ENCODE peak calls at places on chromosomes 16 and 17, in four cellular contexts. G is AG10803, E is WTC11, Z is GM23338. K is an unnamed sample.

GRCh38 chr17:27601069-27601974 is 29.7 kb upstream of the LGALS9 start:
- DNase-seq in G (peak), E (peak), Z (peak), K (peak)

GRCh38 chr17:47872651-47873161 is 21.7 kb upstream of the SP6 start:
- DNase-seq in G (no peak), E (peak), Z (peak), K (no peak)

GRCh38 chr17:13513039-13513405 is 88.7 kb downstream of the HS3ST3A1 start:
- DNase-seq in G (peak), E (no peak), Z (peak), K (no peak)

GRCh38 chr17:11122908-11123307 is 118.1 kb upstream of the SHISA6 start:
- DNase-seq in G (no peak), E (no peak), Z (no peak), K (no peak)

GRCh38 chr17:61235001-61235820 is 164.4 kb upstream of the TBX2 start:
- DNase-seq in G (no peak), E (no peak), Z (no peak), K (no peak)

GRCh38 chr17:18250259-18250658 is 8.3 kb downstream of the FLII start:
- DNase-seq in G (no peak), E (no peak), Z (peak), K (no peak)

GRCh38 chr16:75351183-75351582 is 82.1 kb downstream of the CFDP1 start:
- DNase-seq in G (peak), E (no peak), Z (no peak), K (no peak)

GRCh38 chr16:84052071-84052622 is 9.6 kb upstream of the SLC38A8 start:
- DNase-seq in G (no peak), E (no peak), Z (no peak), K (no peak)

GRCh38 chr16:50478021-50478772 is 70.0 kb upstream of the NKD1 start:
- DNase-seq in G (no peak), E (no peak), Z (no peak), K (no peak)

GRCh38 chr16:72934661-72935403 is 113.1 kb downstream of the ZFHX3 start:
- DNase-seq in G (peak), E (no peak), Z (no peak), K (no peak)

GRCh38 chr17:9028171-9028570 is 6.9 kb downstream of the NTN1 start:
- DNase-seq in G (no peak), E (no peak), Z (no peak), K (no peak)

GRCh38 chr16:50025544-50025931 is 513 bp downstream of the CNEP1R1 start:
- DNase-seq in G (peak), E (no peak), Z (no peak), K (no peak)

GRCh38 chr16:69127966-69128510 is 4.3 kb downstream of the CHTF8 start:
- DNase-seq in G (no peak), E (no peak), Z (no peak), K (no peak)

GRCh38 chr17:784143-784542 is 2.0 kb downstream of the MRM3 start:
- DNase-seq in G (no peak), E (no peak), Z (no peak), K (no peak)

GRCh38 chr16:80375973-80376372 is 164.8 kb upstream of the DYNLRB2 start:
- DNase-seq in G (peak), E (no peak), Z (no peak), K (no peak)

GRCh38 chr16:78479723-78480122 is 380.3 kb downstream of the WWOX start:
- DNase-seq in G (no peak), E (no peak), Z (no peak), K (no peak)

GRCh38 chr16:1193143-1193824 is 31.8 kb downstream of the TPSG1 start:
- DNase-seq in G (no peak), E (no peak), Z (no peak), K (no peak)

GRCh38 chr16:69123894-69124293 is 8.5 kb downstream of the CHTF8 start:
- DNase-seq in G (peak), E (peak), Z (peak), K (peak)

GRCh38 chr17:58330997-58331814 is 2.6 kb upstream of the TSPOAP1 start:
- DNase-seq in G (no peak), E (peak), Z (peak), K (no peak)

GRCh38 chr17:4586043-4586442 is 1.7 kb downstream of the SMTNL2 start:
- DNase-seq in G (no peak), E (no peak), Z (no peak), K (no peak)

GRCh38 chr16:89482087-89482823 is 8.1 kb downstream of the ANKRD11 start:
- DNase-seq in G (no peak), E (no peak), Z (no peak), K (no peak)

DNA sequence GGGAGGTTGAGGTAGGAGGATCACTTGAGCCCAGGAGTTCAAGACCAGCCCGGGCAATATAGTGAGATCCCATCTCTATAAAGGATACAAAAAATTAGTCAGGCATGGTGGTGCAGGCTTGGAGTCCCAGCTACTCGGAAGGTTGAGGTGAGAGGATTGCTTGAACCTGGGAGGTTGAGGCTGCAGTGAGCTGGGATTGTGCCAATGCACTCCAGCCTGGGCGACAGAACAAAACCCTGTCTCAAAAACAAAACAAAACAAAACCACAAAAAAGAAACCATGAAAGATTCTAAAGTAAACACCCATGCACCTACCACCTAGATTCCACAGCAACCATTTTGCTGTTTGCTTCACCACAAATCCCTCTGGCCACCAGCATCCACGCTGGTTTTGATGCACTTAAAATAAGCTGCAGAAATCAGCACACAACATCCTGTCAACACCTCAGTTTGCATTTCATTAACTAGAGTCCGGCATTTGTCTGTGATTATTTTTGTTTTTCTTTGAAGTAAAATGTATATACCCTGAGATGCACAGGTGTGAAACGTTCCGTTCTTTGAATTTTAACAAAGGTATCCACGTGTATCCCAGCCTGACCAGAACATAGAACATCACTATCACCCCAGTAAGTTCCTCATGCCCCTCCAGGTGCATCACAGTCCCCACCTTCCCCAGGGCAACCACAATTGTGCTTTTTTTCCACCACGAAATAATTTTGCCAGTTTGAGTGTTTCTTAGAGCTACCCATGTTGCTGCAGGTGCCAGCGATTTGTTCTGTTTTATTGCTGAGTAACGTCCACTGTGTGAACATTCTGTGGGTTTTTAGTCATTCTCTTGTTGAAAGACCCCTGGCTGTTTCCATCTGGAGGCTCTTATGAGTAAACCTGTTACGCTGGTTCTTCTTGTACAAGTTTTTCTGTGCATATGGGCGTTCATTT is 191.5 kb downstream of the SEC14L1 start:
- DNase-seq in G (no peak), E (peak), Z (no peak), K (no peak)
- TF ChIP-seq CTCF in G (no peak), E (no peak), Z (no peak), K (no peak)

DNA sequence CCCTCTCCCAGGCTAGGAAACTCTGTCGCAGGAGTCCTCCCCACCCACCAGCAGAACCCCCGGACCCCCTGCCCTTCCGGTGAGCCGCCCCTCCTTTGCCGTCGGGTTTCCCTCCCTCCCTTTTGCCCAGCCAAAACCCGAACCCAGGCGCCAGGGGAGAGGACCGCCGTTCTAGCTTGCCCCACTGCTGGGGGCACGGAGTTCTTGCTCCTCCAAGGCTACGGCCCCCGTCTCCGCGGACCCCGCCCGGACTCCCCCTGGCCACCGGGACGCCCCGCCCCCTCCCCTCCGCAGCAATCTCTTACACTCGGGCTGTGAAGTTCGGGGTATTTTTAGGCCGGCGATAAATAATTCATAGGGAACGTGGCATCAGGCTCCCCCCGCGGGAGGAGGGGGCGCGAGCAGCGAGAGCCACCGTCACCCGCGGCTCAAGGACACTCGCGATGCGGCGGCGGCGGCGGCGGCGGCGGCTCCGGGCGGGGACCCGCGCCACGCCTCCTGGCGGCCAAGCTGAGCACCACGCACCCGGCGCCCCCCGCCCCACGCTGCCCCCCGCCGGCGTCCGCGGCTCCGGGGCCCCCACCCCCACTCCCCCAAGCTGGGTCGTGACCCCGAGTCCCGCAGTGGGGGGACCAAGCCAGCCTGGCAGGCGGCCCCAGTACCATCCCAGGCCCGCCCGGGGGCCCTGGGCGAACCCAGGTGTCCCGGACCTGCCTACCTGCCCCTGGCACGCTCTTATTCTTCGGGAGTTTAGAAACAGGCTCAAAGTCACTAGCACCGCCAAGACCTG is at the start of gene GRIN2C:
- DNase-seq in G (no peak), E (no peak), Z (no peak), K (peak)
- TF ChIP-seq CTCF in G (no peak), E (peak), Z (peak), K (peak)

GRCh38 chr17:36885761-36886365 is 51.4 kb upstream of the LHX1 start:
- DNase-seq in G (no peak), E (no peak), Z (no peak), K (no peak)
- TF ChIP-seq CTCF in G (no peak), E (no peak), Z (no peak), K (no peak)

GRCh38 chr17:68035523-68036303 is at the start of gene KPNA2:
- DNase-seq in G (peak), E (peak), Z (peak), K (peak)

GRCh38 chr17:68033636-68034451 is 1.7 kb upstream of the KPNA2 start:
- DNase-seq in G (peak), E (peak), Z (peak), K (peak)

GRCh38 chr17:68036304-68037147 is 991 bp downstream of the KPNA2 start:
- DNase-seq in G (peak), E (no peak), Z (no peak), K (no peak)

GRCh38 chr17:68034452-68034776 is 1.1 kb upstream of the KPNA2 start:
- DNase-seq in G (no peak), E (no peak), Z (no peak), K (no peak)

GRCh38 chr17:68035131-68035522 is 408 bp upstream of the KPNA2 start:
- DNase-seq in G (no peak), E (peak), Z (peak), K (peak)
- TF ChIP-seq CTCF in G (no peak), E (no peak), Z (no peak), K (no peak)